ENCODE peak calls at places on chromosomes 4 and X, in four cellular contexts. One of them, this sample, is unnamed.

GRCh38 chr4:142045996-142046395 is 409.6 kb downstream of the IL15 start:
- DNase-seq in GM23338: no peak
- DNase-seq in mesenchymal stem cell: no peak
- DNase-seq in neural progenitor cell: no peak
- DNase-seq in this sample: no peak

GRCh38 chr4:39642885-39643550 is 4.4 kb upstream of the SMIM14 start:
- DNase-seq in mesenchymal stem cell: no peak
- DNase-seq in neural progenitor cell: no peak
- DNase-seq in GM23338: no peak
- DNase-seq in this sample: peak

GRCh38 chr4:134544303-134544761 is 342.7 kb upstream of the PABPC4L start:
- DNase-seq in mesenchymal stem cell: peak
- DNase-seq in GM23338: peak
- DNase-seq in neural progenitor cell: no peak
- DNase-seq in this sample: peak

GRCh38 chr4:17650404-17650803 is 36.0 kb downstream of the MED28 start:
- DNase-seq in GM23338: no peak
- DNase-seq in neural progenitor cell: no peak
- DNase-seq in mesenchymal stem cell: no peak
- DNase-seq in this sample: no peak

GRCh38 chrX:18896680-18897544 is 87.0 kb downstream of the PHKA2 start:
- DNase-seq in neural progenitor cell: no peak
- DNase-seq in GM23338: no peak
- DNase-seq in mesenchymal stem cell: no peak
- DNase-seq in this sample: no peak

GRCh38 chrX:17549005-17549685 is 174.1 kb downstream of the NHS start:
- DNase-seq in mesenchymal stem cell: no peak
- DNase-seq in neural progenitor cell: peak
- DNase-seq in GM23338: no peak
- DNase-seq in this sample: no peak

GRCh38 chr4:150130953-150131352 is 52.7 kb downstream of the DCLK2 start:
- DNase-seq in mesenchymal stem cell: no peak
- DNase-seq in neural progenitor cell: no peak
- DNase-seq in GM23338: no peak
- DNase-seq in this sample: peak

GRCh38 chrX:39063037-39063436 is 261.8 kb downstream of the MID1IP1 start:
- DNase-seq in GM23338: no peak
- DNase-seq in mesenchymal stem cell: no peak
- DNase-seq in neural progenitor cell: no peak
- DNase-seq in this sample: no peak

GRCh38 chrX:153460826-153461225 is 9.6 kb downstream of the HAUS7 start:
- DNase-seq in mesenchymal stem cell: peak
- DNase-seq in neural progenitor cell: peak
- DNase-seq in GM23338: peak
- DNase-seq in this sample: no peak

GRCh38 chr4:14445882-14446281 is 556.4 kb upstream of the CPEB2 start:
- DNase-seq in GM23338: no peak
- DNase-seq in mesenchymal stem cell: no peak
- DNase-seq in neural progenitor cell: no peak
- DNase-seq in this sample: no peak

GRCh38 chrX:13464599-13465275 is 104.7 kb upstream of the EGFL6 start:
- DNase-seq in neural progenitor cell: no peak
- DNase-seq in GM23338: no peak
- DNase-seq in mesenchymal stem cell: peak
- DNase-seq in this sample: no peak
- H2AFZ ChIP-seq in neural progenitor cell: no peak
- H2AFZ ChIP-seq in GM23338: no peak
- H2AFZ ChIP-seq in mesenchymal stem cell: no peak
- H2AFZ ChIP-seq in this sample: no peak

GRCh38 chr4:71268156-71268555 is 70.7 kb upstream of the SLC4A4 start:
- DNase-seq in neural progenitor cell: no peak
- DNase-seq in mesenchymal stem cell: peak
- DNase-seq in GM23338: no peak
- DNase-seq in this sample: peak

GRCh38 chr4:71266090-71266794 is 72.6 kb upstream of the SLC4A4 start:
- DNase-seq in neural progenitor cell: no peak
- DNase-seq in GM23338: no peak
- DNase-seq in mesenchymal stem cell: peak
- DNase-seq in this sample: peak

GRCh38 chr4:71267244-71267643 is 71.6 kb upstream of the SLC4A4 start:
- DNase-seq in GM23338: no peak
- DNase-seq in mesenchymal stem cell: peak
- DNase-seq in neural progenitor cell: no peak
- DNase-seq in this sample: peak

GRCh38 chr4:71270901-71271300 is 67.9 kb upstream of the SLC4A4 start:
- DNase-seq in GM23338: peak
- DNase-seq in neural progenitor cell: peak
- DNase-seq in mesenchymal stem cell: peak
- DNase-seq in this sample: no peak

GRCh38 chr4:71269241-71269640 is 69.6 kb upstream of the SLC4A4 start:
- DNase-seq in neural progenitor cell: no peak
- DNase-seq in GM23338: no peak
- DNase-seq in mesenchymal stem cell: no peak
- DNase-seq in this sample: peak
- H2AFZ ChIP-seq in neural progenitor cell: no peak
- H2AFZ ChIP-seq in GM23338: no peak
- H2AFZ ChIP-seq in mesenchymal stem cell: no peak
- H2AFZ ChIP-seq in this sample: no peak

GRCh38 chr4:122364700-122365404 is 14.0 kb upstream of the ADAD1 start:
- DNase-seq in mesenchymal stem cell: no peak
- DNase-seq in neural progenitor cell: peak
- DNase-seq in GM23338: peak
- DNase-seq in this sample: no peak

GRCh38 chr4:122356317-122356818 is 22.4 kb upstream of the ADAD1 start:
- DNase-seq in neural progenitor cell: no peak
- DNase-seq in mesenchymal stem cell: no peak
- DNase-seq in GM23338: no peak
- DNase-seq in this sample: no peak

DNA sequence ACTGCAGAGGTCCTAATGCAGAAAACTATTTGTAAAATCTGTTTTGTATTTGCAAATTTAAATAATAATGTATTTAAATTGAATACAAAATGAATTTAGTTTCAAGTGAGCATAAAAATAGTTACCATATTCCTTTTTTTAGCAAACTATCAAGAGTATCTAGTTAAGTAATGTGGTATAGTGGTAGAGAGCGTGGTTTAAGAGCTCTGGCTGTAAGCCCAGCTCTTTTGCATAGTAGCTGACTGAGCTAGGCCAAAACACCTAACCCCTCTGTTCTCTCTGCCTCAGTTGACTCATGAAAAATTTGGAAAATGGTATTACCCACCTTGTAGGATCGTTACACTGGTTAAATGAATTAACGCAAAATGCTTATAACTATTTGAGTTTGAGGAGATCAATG is 18.1 kb upstream of the ADAD1 start:
- DNase-seq in mesenchymal stem cell: no peak
- DNase-seq in GM23338: no peak
- DNase-seq in neural progenitor cell: no peak
- DNase-seq in this sample: peak
- H2AFZ ChIP-seq in mesenchymal stem cell: no peak
- H2AFZ ChIP-seq in GM23338: no peak
- H2AFZ ChIP-seq in neural progenitor cell: no peak
- H2AFZ ChIP-seq in this sample: no peak

DNA sequence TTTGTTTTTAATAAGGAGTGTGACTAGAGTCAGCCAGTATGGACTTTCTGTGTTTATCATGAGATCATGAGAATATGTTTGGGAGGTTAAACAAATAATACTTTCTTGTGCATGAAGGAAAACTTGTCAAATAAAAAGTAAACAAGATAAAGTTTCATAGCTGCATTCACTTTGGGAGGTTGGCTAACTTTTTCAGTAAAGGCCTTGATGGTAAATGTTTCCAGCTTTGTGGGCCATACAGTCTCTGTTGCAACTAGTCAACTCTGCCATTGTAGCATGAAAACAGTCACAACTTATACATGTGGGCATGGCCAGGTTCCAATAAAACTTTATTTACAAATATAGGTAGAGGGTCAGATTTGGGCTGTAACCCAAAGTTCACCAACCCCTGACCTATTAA is 150.4 kb downstream of the MID1 start:
- DNase-seq in mesenchymal stem cell: no peak
- DNase-seq in neural progenitor cell: no peak
- DNase-seq in GM23338: no peak
- DNase-seq in this sample: no peak
- H2AFZ ChIP-seq in mesenchymal stem cell: no peak
- H2AFZ ChIP-seq in neural progenitor cell: no peak
- H2AFZ ChIP-seq in GM23338: no peak
- H2AFZ ChIP-seq in this sample: no peak

DNA sequence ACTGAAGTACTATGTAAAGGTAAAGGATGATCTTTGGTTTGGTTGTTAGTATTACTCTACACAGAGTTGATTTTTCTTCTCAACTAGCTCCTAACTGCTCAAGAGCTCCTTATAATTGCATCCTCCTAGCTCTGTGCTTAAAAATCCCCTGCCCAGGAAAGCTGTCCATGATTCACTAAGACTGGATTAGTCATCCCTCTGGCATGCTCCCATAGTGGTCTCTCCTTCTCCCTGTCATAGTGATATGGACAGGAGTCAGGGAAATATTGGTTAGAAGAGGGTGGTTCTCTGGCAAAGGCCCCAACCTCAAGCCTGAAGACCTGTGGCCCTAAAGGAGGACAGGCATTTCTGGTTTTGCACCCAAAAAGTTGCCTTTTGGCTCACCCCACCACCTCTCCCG is 242.3 kb upstream of the KCNIP4 start:
- DNase-seq in neural progenitor cell: no peak
- DNase-seq in GM23338: no peak
- DNase-seq in mesenchymal stem cell: peak
- DNase-seq in this sample: peak
- H2AFZ ChIP-seq in neural progenitor cell: no peak
- H2AFZ ChIP-seq in GM23338: peak
- H2AFZ ChIP-seq in mesenchymal stem cell: no peak
- H2AFZ ChIP-seq in this sample: no peak

DNA sequence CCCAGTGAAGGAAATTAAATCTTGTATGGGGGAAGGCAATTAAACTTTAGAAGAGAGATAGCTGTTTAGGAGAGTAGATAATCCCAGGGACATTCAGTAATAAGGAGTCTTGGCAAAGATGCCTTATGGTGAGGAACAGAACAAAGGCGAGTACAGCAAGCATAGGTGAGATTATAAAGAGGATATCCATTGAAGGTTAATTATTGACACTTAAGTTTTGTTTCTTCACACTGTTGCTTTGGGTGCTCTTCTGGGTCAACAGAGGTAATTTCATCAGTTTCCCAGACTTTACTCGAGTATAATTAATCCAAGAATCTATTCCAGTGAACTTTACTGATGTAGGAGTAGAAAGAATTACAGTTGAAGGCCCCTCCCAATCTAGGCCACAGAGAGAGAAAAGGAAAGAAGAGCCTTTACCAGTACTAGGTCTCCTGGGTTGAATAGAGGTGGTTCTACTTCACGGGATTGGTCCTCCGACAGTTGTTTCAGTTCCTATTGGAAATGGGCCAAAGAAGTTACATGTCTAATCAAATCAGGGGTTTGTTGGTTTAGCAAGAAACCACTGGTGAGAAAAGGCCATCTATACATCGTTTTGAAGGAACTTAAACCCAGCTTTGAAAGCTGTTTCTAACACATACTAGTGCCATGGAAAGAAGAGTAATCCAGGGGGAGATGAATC is 27.2 kb downstream of the EPGN start:
- DNase-seq in neural progenitor cell: no peak
- DNase-seq in GM23338: no peak
- DNase-seq in mesenchymal stem cell: no peak
- DNase-seq in this sample: no peak
- H2AFZ ChIP-seq in neural progenitor cell: no peak
- H2AFZ ChIP-seq in GM23338: no peak
- H2AFZ ChIP-seq in mesenchymal stem cell: no peak
- H2AFZ ChIP-seq in this sample: no peak

DNA sequence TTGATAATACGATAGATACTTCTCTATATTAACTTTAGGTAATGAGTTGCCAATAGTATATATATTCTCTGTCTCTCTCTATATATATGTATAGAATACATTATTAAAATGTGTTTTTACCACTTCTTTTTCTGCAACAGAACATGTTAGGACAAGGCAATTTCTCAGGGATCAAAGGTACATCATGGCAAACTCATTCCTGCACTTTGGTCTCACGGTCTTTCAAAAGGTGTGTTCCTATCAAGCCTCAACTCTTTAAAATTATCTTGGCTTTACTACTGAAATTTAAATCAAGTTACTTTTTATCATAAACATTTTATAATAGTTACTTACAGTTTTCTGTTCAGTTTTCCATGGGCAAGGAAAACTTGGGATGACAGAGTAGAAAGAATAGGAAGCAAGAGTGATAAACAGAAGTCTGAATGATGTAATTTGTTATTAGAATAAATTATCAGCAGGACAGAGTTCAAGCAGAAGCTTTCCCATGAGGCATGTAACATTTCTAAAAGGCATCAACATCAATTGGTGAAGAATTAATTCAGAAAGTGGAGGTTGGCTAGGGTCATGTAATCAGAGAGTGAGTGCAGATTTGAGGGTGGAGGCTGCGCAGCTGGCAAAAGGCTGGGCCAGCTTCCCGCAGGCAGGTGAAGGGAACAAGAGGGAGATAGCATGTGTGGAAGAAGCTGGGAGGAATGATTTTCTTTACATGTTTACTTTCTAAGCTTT is 59.7 kb upstream of the LRAT start:
- DNase-seq in GM23338: no peak
- DNase-seq in mesenchymal stem cell: no peak
- DNase-seq in neural progenitor cell: no peak
- DNase-seq in this sample: no peak
- H2AFZ ChIP-seq in GM23338: no peak
- H2AFZ ChIP-seq in mesenchymal stem cell: no peak
- H2AFZ ChIP-seq in neural progenitor cell: no peak
- H2AFZ ChIP-seq in this sample: no peak

GRCh38 chr4:74875451-74875850 is 57.5 kb upstream of the PARM1 start:
- DNase-seq in mesenchymal stem cell: no peak
- DNase-seq in neural progenitor cell: no peak
- DNase-seq in GM23338: no peak
- DNase-seq in this sample: no peak

GRCh38 chr4:74878323-74878722 is 54.6 kb upstream of the PARM1 start:
- DNase-seq in neural progenitor cell: no peak
- DNase-seq in mesenchymal stem cell: no peak
- DNase-seq in GM23338: no peak
- DNase-seq in this sample: no peak

GRCh38 chr4:74874785-74875367 is 58.0 kb upstream of the PARM1 start:
- DNase-seq in GM23338: peak
- DNase-seq in mesenchymal stem cell: peak
- DNase-seq in neural progenitor cell: peak
- DNase-seq in this sample: peak

GRCh38 chr4:74873545-74874295 is 59.2 kb upstream of the PARM1 start:
- DNase-seq in mesenchymal stem cell: peak
- DNase-seq in GM23338: no peak
- DNase-seq in neural progenitor cell: peak
- DNase-seq in this sample: no peak
- H2AFZ ChIP-seq in mesenchymal stem cell: no peak
- H2AFZ ChIP-seq in GM23338: peak
- H2AFZ ChIP-seq in neural progenitor cell: no peak
- H2AFZ ChIP-seq in this sample: no peak

GRCh38 chr4:137408527-137409177 is 123.6 kb downstream of the PCDH18 start:
- DNase-seq in mesenchymal stem cell: no peak
- DNase-seq in GM23338: peak
- DNase-seq in neural progenitor cell: no peak
- DNase-seq in this sample: no peak
- H2AFZ ChIP-seq in mesenchymal stem cell: no peak
- H2AFZ ChIP-seq in GM23338: no peak
- H2AFZ ChIP-seq in neural progenitor cell: no peak
- H2AFZ ChIP-seq in this sample: no peak